ENCODE peak calls at places on chromosomes 13 and 19, in five cellular contexts. One of them, this sample, is unnamed.

GRCh38 chr13:30818323-30818960 is 83.1 kb downstream of the ALOX5AP start:
- DNase-seq in NCI-H460: no peak
- DNase-seq in left ventricle myocardium superior: no peak
- DNase-seq in kidney epithelial cell: no peak
- DNase-seq in HTR-8/SVneo: no peak
- DNase-seq in this sample: no peak

GRCh38 chr19:48354332-48354992 is 9.3 kb downstream of the TMEM143 start:
- DNase-seq in NCI-H460: peak; percentile 40
- DNase-seq in kidney epithelial cell: no peak
- DNase-seq in HTR-8/SVneo: no peak
- DNase-seq in left ventricle myocardium superior: no peak
- DNase-seq in this sample: no peak

GRCh38 chr13:113077953-113078894 is 27.4 kb upstream of the F7 start:
- DNase-seq in left ventricle myocardium superior: peak; percentile 21
- DNase-seq in NCI-H460: no peak
- DNase-seq in HTR-8/SVneo: no peak
- DNase-seq in kidney epithelial cell: no peak
- DNase-seq in this sample: no peak

GRCh38 chr19:5128251-5128931 is 159.5 kb downstream of the KDM4B start:
- DNase-seq in left ventricle myocardium superior: peak; percentile 82
- DNase-seq in HTR-8/SVneo: no peak
- DNase-seq in NCI-H460: no peak
- DNase-seq in kidney epithelial cell: no peak
- DNase-seq in this sample: no peak

GRCh38 chr13:33015791-33016323 is 366 bp upstream of the KL start:
- DNase-seq in NCI-H460: no peak
- DNase-seq in left ventricle myocardium superior: peak; percentile 37
- DNase-seq in kidney epithelial cell: no peak
- DNase-seq in HTR-8/SVneo: no peak
- DNase-seq in this sample: no peak

GRCh38 chr19:39112338-39112890 is 13.2 kb upstream of the PAK4 start:
- DNase-seq in kidney epithelial cell: peak; percentile 28
- DNase-seq in HTR-8/SVneo: no peak
- DNase-seq in left ventricle myocardium superior: no peak
- DNase-seq in NCI-H460: no peak
- DNase-seq in this sample: no peak

GRCh38 chr19:14363203-14364097 is 17.8 kb upstream of the ADGRE5 start:
- DNase-seq in left ventricle myocardium superior: peak; percentile 86
- DNase-seq in kidney epithelial cell: no peak
- DNase-seq in NCI-H460: no peak
- DNase-seq in HTR-8/SVneo: peak; percentile 72
- DNase-seq in this sample: peak; percentile 92

GRCh38 chr19:16066611-16067104 is 9.6 kb upstream of the TPM4 start:
- DNase-seq in HTR-8/SVneo: no peak
- DNase-seq in kidney epithelial cell: no peak
- DNase-seq in NCI-H460: peak; percentile 75
- DNase-seq in left ventricle myocardium superior: no peak
- DNase-seq in this sample: no peak

GRCh38 chr13:78437781-78438180 is 165.6 kb downstream of the POU4F1 start:
- DNase-seq in kidney epithelial cell: no peak
- DNase-seq in NCI-H460: no peak
- DNase-seq in HTR-8/SVneo: no peak
- DNase-seq in left ventricle myocardium superior: no peak
- DNase-seq in this sample: no peak

GRCh38 chr13:48559638-48560320 is 26.9 kb upstream of the RCBTB2 start:
- DNase-seq in NCI-H460: no peak
- DNase-seq in kidney epithelial cell: no peak
- DNase-seq in HTR-8/SVneo: no peak
- DNase-seq in left ventricle myocardium superior: no peak
- DNase-seq in this sample: no peak

GRCh38 chr19:30172643-30173242 is 199.4 kb upstream of the ZNF536 start:
- DNase-seq in HTR-8/SVneo: no peak
- DNase-seq in NCI-H460: no peak
- DNase-seq in kidney epithelial cell: no peak
- DNase-seq in left ventricle myocardium superior: no peak
- DNase-seq in this sample: no peak

GRCh38 chr13:110455941-110456340 is 105.6 kb downstream of the RAB20 start:
- DNase-seq in left ventricle myocardium superior: peak; percentile 77
- DNase-seq in kidney epithelial cell: peak; percentile 34
- DNase-seq in HTR-8/SVneo: peak; percentile 54
- DNase-seq in NCI-H460: peak; percentile 88
- DNase-seq in this sample: peak; percentile 90

GRCh38 chr13:37747071-37747612 is 122.4 kb downstream of the TRPC4 start:
- DNase-seq in kidney epithelial cell: no peak
- DNase-seq in NCI-H460: peak; percentile 7
- DNase-seq in HTR-8/SVneo: peak; percentile 28
- DNase-seq in left ventricle myocardium superior: no peak
- DNase-seq in this sample: no peak

GRCh38 chr19:6489278-6490061 is 7.9 kb upstream of the DENND1C start:
- DNase-seq in HTR-8/SVneo: no peak
- DNase-seq in NCI-H460: no peak
- DNase-seq in kidney epithelial cell: no peak
- DNase-seq in left ventricle myocardium superior: no peak
- DNase-seq in this sample: no peak

GRCh38 chr13:111282425-111282824 is 38.0 kb upstream of the TEX29 start:
- DNase-seq in NCI-H460: no peak
- DNase-seq in kidney epithelial cell: no peak
- DNase-seq in left ventricle myocardium superior: no peak
- DNase-seq in HTR-8/SVneo: no peak
- DNase-seq in this sample: no peak

GRCh38 chr19:17183858-17184271 is 31.3 kb upstream of the USE1 start:
- DNase-seq in left ventricle myocardium superior: no peak
- DNase-seq in HTR-8/SVneo: no peak
- DNase-seq in kidney epithelial cell: no peak
- DNase-seq in NCI-H460: no peak
- DNase-seq in this sample: no peak

GRCh38 chr19:34678085-34678412 is 571 bp downstream of the ZNF302 start:
- DNase-seq in HTR-8/SVneo: no peak
- DNase-seq in NCI-H460: no peak
- DNase-seq in kidney epithelial cell: no peak
- DNase-seq in left ventricle myocardium superior: no peak
- DNase-seq in this sample: no peak

GRCh38 chr13:112605531-112605990 is 17.6 kb upstream of the TUBGCP3 start:
- DNase-seq in left ventricle myocardium superior: no peak
- DNase-seq in HTR-8/SVneo: no peak
- DNase-seq in kidney epithelial cell: no peak
- DNase-seq in NCI-H460: no peak
- DNase-seq in this sample: no peak

GRCh38 chr13:112790735-112791641 is 101.2 kb downstream of the ATP11A start:
- DNase-seq in kidney epithelial cell: no peak
- DNase-seq in HTR-8/SVneo: no peak
- DNase-seq in NCI-H460: no peak
- DNase-seq in left ventricle myocardium superior: no peak
- DNase-seq in this sample: no peak

GRCh38 chr19:38090561-38090960 is 133.5 kb downstream of the DPF1 start:
- DNase-seq in NCI-H460: no peak
- DNase-seq in left ventricle myocardium superior: peak; percentile 73
- DNase-seq in kidney epithelial cell: no peak
- DNase-seq in HTR-8/SVneo: no peak
- DNase-seq in this sample: no peak

This sample was measured in HAP-1.